ENCODE peak calls at places on chromosome 12, in six cellular contexts. N is ELR; L is AG09309; A is right atrium auricular region; X is stimulated activated CD8-positive, alpha-beta memory T cell treated with anti-CD3 and anti-CD28 coated beads, Interleukin-2, amount 100 ng/mL, for 48 hours; I is activated T-cell treated with anti-CD3 and anti-CD28 coated beads, Interleukin-2, amount 50 U/mL, for 72 hours. R is an unnamed sample.

GRCh38 chr12:920676-921075 is 28.8 kb downstream of the RAD52 start:
- DNase-seq in N (no peak), L (no peak), A (no peak), X (no peak), I (no peak), R (no peak)

GRCh38 chr12:102484017-102484731 is 3.8 kb upstream of the IGF1 start:
- DNase-seq in N (peak; percentile 59), L (peak; percentile 55), A (peak; percentile 84), X (peak; percentile 36), I (peak; percentile 71), R (peak; percentile 46)

GRCh38 chr12:4030938-4031702 is 157.9 kb upstream of the PARP11 start:
- DNase-seq in N (peak; percentile 99), L (peak; percentile 95), A (peak; percentile 94), X (peak; percentile 74), I (peak; percentile 84), R (peak; percentile 96)

GRCh38 chr12:105948331-105948730 is 190.4 kb downstream of the NUAK1 start:
- DNase-seq in N (no peak), L (peak; percentile 31), A (no peak), X (no peak), I (no peak), R (no peak)

GRCh38 chr12:131869871-131870418 is 24.5 kb upstream of the ULK1 start:
- DNase-seq in N (peak; percentile 90), L (peak; percentile 24), A (no peak), X (no peak), I (no peak), R (peak; percentile 8)

GRCh38 chr12:87652026-87652425 is 377.2 kb downstream of the C12orf50 start:
- DNase-seq in N (no peak), L (no peak), A (no peak), X (no peak), I (no peak), R (no peak)

GRCh38 chr12:51726931-51727330 is 121.6 kb downstream of the FIGNL2 start:
- DNase-seq in N (no peak), L (no peak), A (no peak), X (no peak), I (no peak), R (no peak)

GRCh38 chr12:93184664-93185368 is 192.9 kb upstream of the NUDT4 start:
- DNase-seq in N (no peak), L (no peak), A (no peak), X (no peak), I (no peak), R (no peak)

GRCh38 chr12:6684609-6685008 is 4.6 kb downstream of the ZNF384 start:
- DNase-seq in N (peak; percentile 69), L (no peak), A (no peak), X (no peak), I (peak; percentile 74), R (peak; percentile 55)

GRCh38 chr12:92044435-92044834 is 101.2 kb downstream of the BTG1 start:
- DNase-seq in N (peak; percentile 46), L (no peak), A (no peak), X (no peak), I (no peak), R (no peak)

GRCh38 chr12:100020370-100020769 is 35.6 kb upstream of the ANKS1B start:
- DNase-seq in N (peak; percentile 17), L (no peak), A (no peak), X (no peak), I (no peak), R (no peak)

GRCh38 chr12:14650791-14651190 is 45.6 kb downstream of the GUCY2C start:
- DNase-seq in N (no peak), L (no peak), A (no peak), X (no peak), I (no peak), R (no peak)

GRCh38 chr12:59627582-59627981 is 31.8 kb downstream of the SLC16A7 start:
- DNase-seq in N (no peak), L (no peak), A (no peak), X (no peak), I (no peak), R (no peak)

GRCh38 chr12:16473610-16474326 is 126.3 kb downstream of the MGST1 start:
- DNase-seq in N (no peak), L (no peak), A (no peak), X (no peak), I (no peak), R (no peak)

GRCh38 chr12:27523305-27523641 is 733 bp upstream of the PPFIBP1 start:
- DNase-seq in N (no peak), L (no peak), A (no peak), X (no peak), I (no peak), R (peak; percentile 26)

GRCh38 chr12:131573631-131574396 is 137.1 kb upstream of the SFSWAP start:
- DNase-seq in N (no peak), L (no peak), A (no peak), X (no peak), I (no peak), R (no peak)

GRCh38 chr12:22641353-22642053 is 16.5 kb downstream of the ETNK1 start:
- DNase-seq in N (no peak), L (no peak), A (no peak), X (no peak), I (no peak), R (no peak)

GRCh38 chr12:98745578-98746391 is 100.7 kb downstream of the APAF1 start:
- DNase-seq in N (no peak), L (no peak), A (no peak), X (no peak), I (peak; percentile 48), R (peak; percentile 30)

GRCh38 chr12:57766464-57767311 is at the start of gene CYP27B1:
- DNase-seq in N (peak; percentile 84), L (no peak), A (no peak), X (no peak), I (peak; percentile 30), R (no peak)

GRCh38 chr12:69105101-69105613 is 134.2 kb upstream of the CPSF6 start:
- DNase-seq in N (no peak), L (no peak), A (no peak), X (no peak), I (no peak), R (no peak)

GRCh38 chr12:946212-946611 is 3.3 kb downstream of the RAD52 start:
- DNase-seq in N (no peak), L (no peak), A (no peak), X (no peak), I (no peak), R (no peak)

GRCh38 chr12:47085815-47086252 is 6.1 kb upstream of the AMIGO2 start:
- DNase-seq in N (peak; percentile 88), L (no peak), A (no peak), X (no peak), I (peak; percentile 47), R (peak; percentile 21)

GRCh38 chr12:49200882-49201594 is 12.2 kb upstream of the TUBA1A start:
- DNase-seq in N (peak; percentile 80), L (peak; percentile 55), A (no peak), X (no peak), I (no peak), R (peak; percentile 61)